ENCODE peak calls at places on chromosomes 6 and 20, in ten cellular contexts. X is aorta, E is suprapubic skin, T is psoas muscle, D is stomach, W is left lung, Z is thoracic aorta, B is ovary, R is IMR-90, N is mesendoderm. O is an unnamed sample.
A peak's percentile ranks its signal among the peaks of the same experiment; 100 is the strongest.

GRCh38 chr6:71277926-71278594 is 10.6 kb upstream of the OGFRL1 start:
- DNase-seq in W (no peak), D (no peak), Z (no peak), X (no peak), R (no peak), N (peak; percentile 41), B (no peak), T (no peak), E (no peak), O (no peak)

GRCh38 chr6:54286141-54286540 is 22.1 kb upstream of the TINAG start:
- DNase-seq in W (no peak), D (no peak), E (no peak), N (no peak), X (no peak), Z (no peak), T (no peak), R (no peak), B (no peak), O (no peak)

GRCh38 chr20:49344975-49345374 is 67.1 kb upstream of the ZNFX1 start:
- DNase-seq in W (peak; percentile 43), E (peak; percentile 75), B (peak; percentile 18), X (peak; percentile 75), R (peak; percentile 92), T (peak; percentile 67), Z (peak; percentile 31), D (no peak), N (no peak), O (peak; percentile 88)

GRCh38 chr6:137387365-137387764 is 106.8 kb downstream of the OLIG3 start:
- DNase-seq in N (no peak), W (no peak), E (no peak), X (no peak), B (no peak), Z (no peak), T (no peak), D (no peak), R (no peak), O (no peak)

GRCh38 chr6:161353208-161353613 is 79.3 kb upstream of the AGPAT4 start:
- DNase-seq in W (no peak), X (no peak), R (no peak), Z (no peak), B (no peak), E (no peak), D (no peak), T (no peak), N (peak; percentile 97), O (peak; percentile 69)

GRCh38 chr6:111238464-111239119 is 151.3 kb downstream of the SLC16A10 start:
- DNase-seq in T (no peak), B (no peak), D (no peak), R (peak; percentile 64), N (no peak), E (no peak), Z (no peak), W (peak; percentile 46), X (no peak), O (no peak)

GRCh38 chr6:72865467-72865866 is 243.6 kb downstream of the KCNQ5 start:
- DNase-seq in D (no peak), N (no peak), Z (no peak), X (no peak), T (peak; percentile 37), R (peak; percentile 37), W (no peak), B (no peak), E (no peak), O (no peak)

GRCh38 chr6:111789593-111789992 is 83.7 kb downstream of the FYN start:
- DNase-seq in R (peak; percentile 40), Z (no peak), B (no peak), N (no peak), E (no peak), T (peak; percentile 40), W (no peak), D (no peak), X (peak; percentile 53), O (peak; percentile 22)

GRCh38 chr20:63431944-63432343 is 40.5 kb downstream of the KCNQ2 start:
- DNase-seq in D (no peak), N (peak; percentile 39), W (no peak), B (no peak), Z (no peak), R (no peak), T (no peak), E (no peak), X (no peak), O (no peak)

GRCh38 chr6:130575971-130576370 is 210.2 kb downstream of the TMEM200A start:
- DNase-seq in R (no peak), E (no peak), X (no peak), Z (no peak), W (no peak), B (no peak), D (no peak), N (no peak), T (no peak), O (peak; percentile 81)

GRCh38 chr6:117548797-117549301 is 53.5 kb downstream of the GOPC start:
- DNase-seq in E (no peak), Z (no peak), T (no peak), D (no peak), X (no peak), N (peak; percentile 30), B (no peak), W (no peak), R (peak; percentile 73), O (peak; percentile 57)
- H3K27ac ChIP-seq in E (no peak overlapping the region), Z (peak overlapping the region; percentile 63), T (peak overlapping the region; percentile 85), D (no peak overlapping the region), X (no peak overlapping the region), N (no peak overlapping the region), B (no peak overlapping the region), W (peak overlapping the region; percentile 28), R (peak overlapping the region; percentile 47), O (peak overlapping the region; percentile 49)

GRCh38 chr20:37314617-37315292 is 25.3 kb downstream of the MANBAL start:
- DNase-seq in D (no peak), T (peak; percentile 70), E (peak; percentile 85), N (peak; percentile 95), W (peak; percentile 34), R (peak; percentile 13), X (peak; percentile 54), Z (no peak), B (peak; percentile 70), O (no peak)

GRCh38 chr20:37313546-37314091 is 24.2 kb downstream of the MANBAL start:
- DNase-seq in T (no peak), E (no peak), Z (no peak), D (no peak), X (no peak), N (peak; percentile 43), B (no peak), W (peak; percentile 27), R (no peak), O (no peak)

GRCh38 chr20:37316116-37316774 is 26.8 kb downstream of the MANBAL start:
- DNase-seq in R (no peak), W (peak; percentile 45), E (no peak), X (no peak), N (peak; percentile 49), B (no peak), Z (no peak), T (no peak), D (peak; percentile 25), O (no peak)

GRCh38 chr20:37315293-37316110 is 26.0 kb downstream of the MANBAL start:
- DNase-seq in B (peak; percentile 86), N (peak; percentile 67), R (peak; percentile 92), W (peak; percentile 56), X (peak; percentile 77), Z (no peak), D (peak; percentile 59), E (no peak), T (peak; percentile 67), O (no peak)

GRCh38 chr20:37314099-37314498 is 24.6 kb downstream of the MANBAL start:
- DNase-seq in R (no peak), Z (no peak), T (no peak), D (no peak), E (no peak), X (peak; percentile 53), B (no peak), W (peak; percentile 30), N (peak; percentile 61), O (no peak)
- H3K4me1 ChIP-seq in R (peaks cover 34% of the 10 kb centered on the region), Z (peaks cover 16% of the 10 kb centered on the region), T (peaks cover 10% of the 10 kb centered on the region), D (peaks cover 81% of the 10 kb centered on the region), E (peaks cover 57% of the 10 kb centered on the region), X (no peaks in the 10 kb centered on the region), B (peaks cover 38% of the 10 kb centered on the region), W (peaks cover 24% of the 10 kb centered on the region), N (peaks cover 26% of the 10 kb centered on the region), O (peaks cover 40% of the 10 kb centered on the region)

GRCh38 chr6:101396552-101397173 is 3.2 kb downstream of the GRIK2 start:
- DNase-seq in D (peak; percentile 59), T (no peak), E (no peak), W (peak; percentile 42), B (no peak), X (peak; percentile 59), N (peak; percentile 65), Z (no peak), R (peak; percentile 64), O (peak; percentile 85)

GRCh38 chr6:101393291-101394251 is at the start of gene GRIK2:
- DNase-seq in T (no peak), B (no peak), R (peak; percentile 47), Z (no peak), D (no peak), E (no peak), W (peak; percentile 32), X (no peak), N (peak; percentile 80), O (peak; percentile 29)

GRCh38 chr6:101395345-101395744 is 1.8 kb downstream of the GRIK2 start:
- DNase-seq in B (no peak), N (no peak), X (no peak), Z (no peak), E (no peak), W (no peak), R (no peak), D (no peak), T (no peak), O (no peak)

GRCh38 chr6:101392561-101393230 is 812 bp upstream of the GRIK2 start:
- DNase-seq in T (no peak), D (no peak), B (no peak), N (peak; percentile 41), W (no peak), X (no peak), R (no peak), Z (no peak), E (no peak), O (no peak)

DNA sequence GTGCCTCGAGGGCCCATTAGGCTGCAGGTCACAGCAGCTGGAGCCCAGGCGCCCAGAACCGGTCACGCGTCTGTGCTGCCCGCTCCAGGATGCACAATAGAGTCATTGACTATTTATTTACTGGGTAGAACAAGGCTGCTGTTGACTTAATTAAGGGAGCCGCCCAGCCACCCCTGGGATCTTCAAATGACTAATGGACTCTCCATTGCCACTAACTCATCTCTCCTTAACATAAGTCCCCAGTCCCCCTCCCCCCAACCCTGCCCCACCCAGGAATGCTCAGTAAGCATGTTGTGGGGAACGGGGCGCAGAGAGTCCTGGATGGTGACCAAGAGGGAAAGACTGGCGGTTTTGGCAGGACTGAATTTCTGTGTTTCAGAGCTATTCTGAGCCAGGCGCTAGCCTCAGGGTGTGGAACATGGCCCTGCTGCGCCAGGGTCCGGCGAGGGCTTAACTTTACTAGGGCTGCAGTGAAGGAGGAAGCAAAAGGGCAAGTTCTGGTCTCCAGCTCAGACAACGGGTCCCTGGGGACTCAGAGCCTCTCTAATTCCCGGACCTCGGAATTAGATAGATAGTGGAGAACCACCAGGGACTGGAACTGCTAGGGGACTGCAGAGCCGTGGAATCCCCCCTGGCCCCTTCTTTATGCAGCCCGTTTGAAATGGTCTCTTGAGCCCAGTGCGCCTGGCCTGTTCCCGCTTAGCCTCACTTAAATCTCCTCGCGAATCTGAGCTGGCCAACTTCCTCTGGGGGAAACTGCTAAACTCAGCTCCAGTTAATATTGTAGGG is 1.5 kb upstream of the GRIK2 start:
- DNase-seq in D (no peak), T (no peak), Z (no peak), B (no peak), N (peak; percentile 42), R (no peak), E (no peak), W (no peak), X (no peak), O (no peak)
- H3K4me3 ChIP-seq in D (no peak overlapping the region), T (no peak overlapping the region), Z (no peak overlapping the region), B (no peak overlapping the region), N (no peak overlapping the region), R (peak overlapping the region; percentile 49), E (peak overlapping the region; percentile 57), W (no peak overlapping the region), X (no peak overlapping the region), O (no peak overlapping the region)

GRCh38 chr20:45851501-45851900 is 5.7 kb downstream of the ACOT8 start:
- DNase-seq in B (no peak), N (no peak), D (no peak), W (no peak), Z (no peak), T (no peak), X (no peak), E (no peak), R (no peak), O (no peak)
- H3K27ac ChIP-seq in B (no peak overlapping the region), N (no peak overlapping the region), D (no peak overlapping the region), W (no peak overlapping the region), Z (no peak overlapping the region), T (no peak overlapping the region), X (no peak overlapping the region), E (no peak overlapping the region), R (no peak overlapping the region), O (no peak overlapping the region)

O was measured in SJCRH30.